ENCODE peak calls at places on chromosomes 2 and 18, in six cellular contexts. A is mesenchymal stem cell, P is neuronal stem cell, O is mesendoderm, H is IMR-90, E is H1. X is an unnamed sample.

GRCh38 chr2:37454851-37455762 is 110.7 kb downstream of the QPCT start:
- DNase-seq in O (peak; percentile 8), E (no peak), H (no peak), A (no peak), P (no peak), X (no peak)

GRCh38 chr2:55099493-55099877 is 49.2 kb upstream of the RTN4 start:
- DNase-seq in A (no peak), H (no peak), E (no peak), P (no peak), O (no peak), X (no peak)

GRCh38 chr2:132670961-132671781 is 1.2 kb upstream of the LYPD1 start:
- DNase-seq in P (peak; percentile 44), E (no peak), A (peak; percentile 63), H (peak; percentile 97), O (peak; percentile 95), X (no peak)

GRCh38 chr2:146004470-146004869 is 1484.6 kb upstream of the ZEB2 start:
- DNase-seq in A (peak; percentile 51), O (no peak), P (no peak), E (no peak), H (peak; percentile 70), X (no peak)

GRCh38 chr18:24725644-24726043 is 265.2 kb downstream of the HRH4 start:
- DNase-seq in A (no peak), O (no peak), E (no peak), P (no peak), H (no peak), X (no peak)

GRCh38 chr2:56522605-56523089 is 338.9 kb downstream of the CCDC85A start:
- DNase-seq in P (no peak), H (peak; percentile 2), E (no peak), O (no peak), A (no peak), X (no peak)

GRCh38 chr2:178256382-178257053 is 62.2 kb downstream of the OSBPL6 start:
- DNase-seq in O (peak; percentile 18), H (peak; percentile 28), E (no peak), P (no peak), A (no peak), X (no peak)

GRCh38 chr18:25074925-25075693 is 276.9 kb downstream of the ZNF521 start:
- DNase-seq in E (no peak), H (no peak), P (no peak), A (no peak), O (peak; percentile 12), X (no peak)

GRCh38 chr2:3487432-3487831 is 31.9 kb downstream of the ADI1 start:
- DNase-seq in H (no peak), A (no peak), E (no peak), O (no peak), P (no peak), X (no peak)

GRCh38 chr2:101047075-101047766 is 45.1 kb downstream of the RPL31 start:
- DNase-seq in H (no peak), E (no peak), A (no peak), O (no peak), P (no peak), X (peak; percentile 16)

GRCh38 chr2:219460424-219460926 is 25.8 kb downstream of the SPEG start:
- DNase-seq in E (no peak), A (peak; percentile 79), O (peak; percentile 92), P (peak; percentile 59), H (peak; percentile 85), X (no peak)

GRCh38 chr2:246489-247145 is 17.2 kb downstream of the SH3YL1 start:
- DNase-seq in E (no peak), O (peak; percentile 72), H (peak; percentile 85), A (peak; percentile 79), P (no peak), X (peak; percentile 83)

GRCh38 chr2:138522556-138522955 is 21.0 kb downstream of the SPOPL start:
- DNase-seq in P (no peak), H (no peak), A (no peak), E (no peak), O (no peak), X (no peak)

GRCh38 chr2:21039080-21039556 is 4.8 kb downstream of the APOB start:
- DNase-seq in A (no peak), E (no peak), O (no peak), H (no peak), P (no peak), X (no peak)

GRCh38 chr2:44948565-44949328 is 7.2 kb downstream of the SIX3 start:
- DNase-seq in H (no peak), A (no peak), P (no peak), O (no peak), E (no peak), X (no peak)

DNA sequence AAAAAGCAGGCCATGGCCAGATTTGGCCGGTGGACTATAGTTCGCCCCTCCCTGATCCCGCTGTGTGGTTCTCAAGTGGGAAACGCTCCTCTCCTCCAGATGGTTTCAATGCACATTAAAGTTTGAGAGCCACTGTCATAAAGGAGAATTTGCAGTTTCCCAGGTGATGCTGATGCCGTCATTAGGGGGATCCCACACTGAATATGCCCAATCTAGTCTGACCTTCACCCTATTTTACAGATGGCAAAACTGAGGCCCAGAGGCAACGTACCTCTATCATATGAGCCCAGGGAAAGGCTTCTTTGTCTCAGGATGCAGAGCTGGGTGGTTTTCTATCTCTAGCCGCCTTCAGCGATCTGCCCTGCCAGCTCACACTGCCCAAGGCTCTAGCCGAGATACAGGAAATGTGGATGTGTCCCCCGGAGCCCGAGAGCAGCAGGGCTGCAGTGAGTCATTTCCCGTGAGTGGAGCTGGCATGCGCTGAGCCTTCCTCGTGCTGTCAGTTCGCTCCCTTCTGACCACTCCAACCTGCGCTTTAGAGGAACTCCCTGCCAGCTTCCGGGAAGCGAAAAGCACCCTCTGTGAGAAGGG is 116.2 kb downstream of the SMAD7 start:
- DNase-seq in O (peak; percentile 93), E (peak; percentile 53), A (peak; percentile 96), H (peak; percentile 96), P (no peak), X (peak; percentile 76)
- H3K27ac ChIP-seq in O (peak overlapping the region; percentile 35), E (no peak overlapping the region), A (peak overlapping the region; percentile 93), H (peak overlapping the region; percentile 35), P (no peak overlapping the region), X (peak overlapping the region; percentile 26)

GRCh38 chr18:22325396-22325795 is 92.3 kb downstream of the CTAGE1 start:
- DNase-seq in A (no peak), E (no peak), P (no peak), H (no peak), O (no peak), X (no peak)

GRCh38 chr18:22320155-22320554 is 97.6 kb downstream of the CTAGE1 start:
- DNase-seq in H (no peak), O (no peak), P (no peak), A (no peak), E (no peak), X (no peak)

GRCh38 chr18:22320736-22321135 is 97.0 kb downstream of the CTAGE1 start:
- DNase-seq in E (no peak), P (no peak), A (no peak), H (no peak), O (no peak), X (no peak)

GRCh38 chr18:22322251-22322691 is 95.4 kb downstream of the CTAGE1 start:
- DNase-seq in A (no peak), E (no peak), H (no peak), O (no peak), P (no peak), X (no peak)

GRCh38 chr18:22324191-22325131 is 93.3 kb downstream of the CTAGE1 start:
- DNase-seq in O (peak; percentile 84), P (peak; percentile 46), H (no peak), A (peak; percentile 56), E (no peak), X (no peak)
- H3K4me3 ChIP-seq in O (peak overlapping the region; percentile 6), P (no peak overlapping the region), H (no peak overlapping the region), A (peak overlapping the region; percentile 59), E (peak overlapping the region; percentile 42), X (no peak overlapping the region)

GRCh38 chr2:233905945-233906344 is 11.2 kb upstream of the TRPM8 start:
- DNase-seq in O (no peak), H (no peak), P (no peak), E (no peak), A (no peak), X (no peak)
- H3K23ac ChIP-seq in O (no peak overlapping the region), H (no peak overlapping the region), P (no peak overlapping the region), E (no peak overlapping the region), A (no peak overlapping the region), X (no peak overlapping the region)

GRCh38 chr2:31785876-31786275 is 205.1 kb upstream of the SRD5A2 start:
- DNase-seq in E (no peak), H (no peak), A (no peak), O (no peak), P (no peak), X (no peak)
- H3K27ac ChIP-seq in E (no peak overlapping the region), H (no peak overlapping the region), A (no peak overlapping the region), O (no peak overlapping the region), P (no peak overlapping the region), X (no peak overlapping the region)

GRCh38 chr2:199784512-199784911 is 66.5 kb downstream of the FTCDNL1 start:
- DNase-seq in O (no peak), E (no peak), H (no peak), A (no peak), P (no peak), X (no peak)
- H3K4me3 ChIP-seq in O (no peak overlapping the region), E (no peak overlapping the region), H (no peak overlapping the region), A (no peak overlapping the region), P (no peak overlapping the region), X (no peak overlapping the region)

DNA sequence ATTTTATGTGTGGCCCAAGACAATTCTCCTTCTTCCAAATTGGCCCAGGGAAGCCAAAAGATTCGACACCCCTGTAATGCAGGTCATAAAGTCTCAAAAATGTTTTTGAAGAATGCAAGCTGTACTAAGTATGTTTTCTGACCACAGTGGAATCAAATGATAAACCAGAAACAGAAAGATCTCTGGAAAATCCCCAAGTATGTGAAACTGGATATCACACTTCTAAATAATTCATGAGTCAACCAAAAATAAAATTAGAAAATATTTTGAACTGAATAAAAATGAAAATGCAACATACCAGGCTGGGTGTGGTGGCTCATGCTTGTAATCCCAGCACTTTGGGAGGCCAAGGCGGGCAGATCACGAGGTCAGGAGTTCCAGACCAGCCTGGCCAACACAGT is 34.1 kb upstream of the UBE2F start:
- DNase-seq in O (no peak), E (no peak), A (no peak), H (peak; percentile 90), P (no peak), X (no peak)
- H3K23ac ChIP-seq in O (no peak overlapping the region), E (no peak overlapping the region), A (no peak overlapping the region), H (no peak overlapping the region), P (no peak overlapping the region), X (no peak overlapping the region)

DNA sequence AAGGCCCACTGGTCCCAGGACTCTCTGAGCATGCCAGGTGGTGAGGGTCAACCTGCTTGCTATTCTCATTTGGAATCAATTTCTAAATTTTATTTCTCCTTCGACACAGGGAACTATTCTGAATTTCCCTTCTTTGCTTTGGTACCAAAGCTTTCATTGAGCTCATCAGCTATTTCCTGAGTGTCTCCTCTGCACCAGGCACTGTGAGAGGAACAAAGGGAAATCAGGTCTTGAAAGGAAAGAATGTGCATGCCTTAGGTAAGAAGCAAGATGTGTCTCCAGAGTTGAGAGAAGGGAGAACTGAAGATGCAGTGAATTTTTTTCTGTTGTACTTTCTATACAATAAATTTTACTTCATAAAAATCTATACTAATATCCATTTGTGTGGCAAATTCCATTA is 17.9 kb downstream of the SPATS2L start:
- DNase-seq in O (no peak), H (no peak), E (no peak), P (no peak), A (no peak), X (no peak)
- H3K27ac ChIP-seq in O (no peak overlapping the region), H (no peak overlapping the region), E (no peak overlapping the region), P (no peak overlapping the region), A (no peak overlapping the region), X (peak overlapping the region; percentile 17)

GRCh38 chr18:48548404-48548771 is 9.6 kb downstream of the CTIF start:
- DNase-seq in O (no peak), E (no peak), H (no peak), P (no peak), A (peak; percentile 81), X (no peak)
- H3K4me3 ChIP-seq in O (no peak overlapping the region), E (no peak overlapping the region), H (no peak overlapping the region), P (no peak overlapping the region), A (no peak overlapping the region), X (no peak overlapping the region)

X was measured in trophoblast cell.